ENCODE peak calls at places on chromosomes 11 and 22, in seven cellular contexts. One of them, this sample, is unnamed.

GRCh38 chr11:34264266-34265110 is 93.3 kb downstream of the ABTB2 start:
- DNase-seq in cardiac fibroblast: no peak
- DNase-seq in foreskin fibroblast: no peak
- DNase-seq in ovary: no peak
- DNase-seq in nephron progenitor cell: no peak
- DNase-seq in lower lobe of right lung: no peak
- DNase-seq in psoas muscle: no peak
- DNase-seq in this sample: no peak

GRCh38 chr11:2100361-2101170 is 38.6 kb downstream of the IGF2 start:
- DNase-seq in cardiac fibroblast: no peak
- DNase-seq in foreskin fibroblast: no peak
- DNase-seq in ovary: peak
- DNase-seq in nephron progenitor cell: no peak
- DNase-seq in lower lobe of right lung: peak
- DNase-seq in psoas muscle: peak
- DNase-seq in this sample: no peak

GRCh38 chr11:63532150-63532549 is 4.5 kb upstream of the PLAAT4 start:
- DNase-seq in cardiac fibroblast: no peak
- DNase-seq in foreskin fibroblast: no peak
- DNase-seq in ovary: no peak
- DNase-seq in nephron progenitor cell: no peak
- DNase-seq in lower lobe of right lung: no peak
- DNase-seq in psoas muscle: no peak
- DNase-seq in this sample: no peak

GRCh38 chr11:288328-289144 is at the start of gene PGGHG:
- DNase-seq in cardiac fibroblast: no peak
- DNase-seq in foreskin fibroblast: peak
- DNase-seq in ovary: peak
- DNase-seq in nephron progenitor cell: peak
- DNase-seq in lower lobe of right lung: peak
- DNase-seq in psoas muscle: peak
- DNase-seq in this sample: peak

GRCh38 chr22:33861216-33861875 is 58.9 kb downstream of the LARGE1 start:
- DNase-seq in cardiac fibroblast: no peak
- DNase-seq in foreskin fibroblast: no peak
- DNase-seq in ovary: no peak
- DNase-seq in nephron progenitor cell: no peak
- DNase-seq in lower lobe of right lung: peak
- DNase-seq in psoas muscle: no peak
- DNase-seq in this sample: no peak

GRCh38 chr11:115930886-115931537 is 426.8 kb upstream of the CADM1 start:
- DNase-seq in cardiac fibroblast: no peak
- DNase-seq in foreskin fibroblast: no peak
- DNase-seq in ovary: no peak
- DNase-seq in nephron progenitor cell: no peak
- DNase-seq in lower lobe of right lung: no peak
- DNase-seq in psoas muscle: no peak
- DNase-seq in this sample: no peak

GRCh38 chr11:17630936-17631335 is 83.9 kb downstream of the OTOG start:
- DNase-seq in cardiac fibroblast: no peak
- DNase-seq in foreskin fibroblast: no peak
- DNase-seq in ovary: no peak
- DNase-seq in nephron progenitor cell: no peak
- DNase-seq in lower lobe of right lung: no peak
- DNase-seq in psoas muscle: no peak
- DNase-seq in this sample: no peak

GRCh38 chr22:44925465-44926123 is 84.2 kb downstream of the PHF21B start:
- DNase-seq in cardiac fibroblast: no peak
- DNase-seq in foreskin fibroblast: no peak
- DNase-seq in ovary: no peak
- DNase-seq in nephron progenitor cell: no peak
- DNase-seq in lower lobe of right lung: peak
- DNase-seq in psoas muscle: no peak
- DNase-seq in this sample: peak

GRCh38 chr11:65180877-65181568 is 705 bp upstream of the CAPN1 start:
- DNase-seq in cardiac fibroblast: peak
- DNase-seq in foreskin fibroblast: peak
- DNase-seq in ovary: peak
- DNase-seq in nephron progenitor cell: peak
- DNase-seq in lower lobe of right lung: peak
- DNase-seq in psoas muscle: peak
- DNase-seq in this sample: peak

GRCh38 chr11:45145083-45145420 is 1.4 kb upstream of the PRDM11 start:
- DNase-seq in cardiac fibroblast: no peak
- DNase-seq in foreskin fibroblast: no peak
- DNase-seq in ovary: no peak
- DNase-seq in nephron progenitor cell: no peak
- DNase-seq in lower lobe of right lung: no peak
- DNase-seq in psoas muscle: no peak
- DNase-seq in this sample: no peak

GRCh38 chr11:10454902-10455631 is at the start of gene AMPD3:
- DNase-seq in cardiac fibroblast: peak
- DNase-seq in foreskin fibroblast: peak
- DNase-seq in ovary: no peak
- DNase-seq in nephron progenitor cell: peak
- DNase-seq in lower lobe of right lung: no peak
- DNase-seq in psoas muscle: peak
- DNase-seq in this sample: peak

GRCh38 chr11:104995001-104995408 is 26.6 kb upstream of the CASP4 start:
- DNase-seq in cardiac fibroblast: no peak
- DNase-seq in foreskin fibroblast: no peak
- DNase-seq in ovary: no peak
- DNase-seq in nephron progenitor cell: peak
- DNase-seq in lower lobe of right lung: no peak
- DNase-seq in psoas muscle: no peak
- DNase-seq in this sample: no peak

GRCh38 chr11:106996691-106997090 is 21.6 kb downstream of the GUCY1A2 start:
- DNase-seq in cardiac fibroblast: no peak
- DNase-seq in foreskin fibroblast: no peak
- DNase-seq in ovary: no peak
- DNase-seq in nephron progenitor cell: no peak
- DNase-seq in lower lobe of right lung: no peak
- DNase-seq in psoas muscle: no peak
- DNase-seq in this sample: no peak

GRCh38 chr11:46417711-46418110 is 26.1 kb upstream of the CHRM4 start:
- DNase-seq in cardiac fibroblast: no peak
- DNase-seq in foreskin fibroblast: no peak
- DNase-seq in ovary: no peak
- DNase-seq in nephron progenitor cell: no peak
- DNase-seq in lower lobe of right lung: no peak
- DNase-seq in psoas muscle: no peak
- DNase-seq in this sample: no peak

GRCh38 chr11:115042002-115042401 is 363.7 kb downstream of the NXPE2 start:
- DNase-seq in cardiac fibroblast: no peak
- DNase-seq in foreskin fibroblast: no peak
- DNase-seq in ovary: no peak
- DNase-seq in nephron progenitor cell: no peak
- DNase-seq in lower lobe of right lung: no peak
- DNase-seq in psoas muscle: no peak
- DNase-seq in this sample: peak

GRCh38 chr11:99522467-99523173 is 501.9 kb downstream of the CNTN5 start:
- DNase-seq in cardiac fibroblast: peak
- DNase-seq in foreskin fibroblast: no peak
- DNase-seq in ovary: no peak
- DNase-seq in nephron progenitor cell: no peak
- DNase-seq in lower lobe of right lung: no peak
- DNase-seq in psoas muscle: no peak
- DNase-seq in this sample: no peak

GRCh38 chr11:94194712-94195111 is 66.1 kb downstream of the PANX1 start:
- DNase-seq in cardiac fibroblast: no peak
- DNase-seq in foreskin fibroblast: no peak
- DNase-seq in ovary: no peak
- DNase-seq in nephron progenitor cell: no peak
- DNase-seq in lower lobe of right lung: no peak
- DNase-seq in psoas muscle: no peak
- DNase-seq in this sample: no peak

GRCh38 chr22:26362471-26362870 is 66.6 kb upstream of the ASPHD2 start:
- DNase-seq in cardiac fibroblast: peak
- DNase-seq in foreskin fibroblast: no peak
- DNase-seq in ovary: no peak
- DNase-seq in nephron progenitor cell: no peak
- DNase-seq in lower lobe of right lung: no peak
- DNase-seq in psoas muscle: no peak
- DNase-seq in this sample: no peak

GRCh38 chr11:1341928-1342524 is 32.6 kb upstream of the TOLLIP start:
- DNase-seq in cardiac fibroblast: peak
- DNase-seq in foreskin fibroblast: peak
- DNase-seq in ovary: no peak
- DNase-seq in nephron progenitor cell: no peak
- DNase-seq in lower lobe of right lung: no peak
- DNase-seq in psoas muscle: no peak
- DNase-seq in this sample: no peak

GRCh38 chr11:44188643-44189042 is 93.2 kb downstream of the EXT2 start:
- DNase-seq in cardiac fibroblast: peak
- DNase-seq in foreskin fibroblast: no peak
- DNase-seq in ovary: no peak
- DNase-seq in nephron progenitor cell: no peak
- DNase-seq in lower lobe of right lung: no peak
- DNase-seq in psoas muscle: no peak
- DNase-seq in this sample: no peak

GRCh38 chr11:114321621-114322257 is 25.5 kb downstream of the NNMT start:
- DNase-seq in cardiac fibroblast: peak
- DNase-seq in foreskin fibroblast: peak
- DNase-seq in ovary: no peak
- DNase-seq in nephron progenitor cell: no peak
- DNase-seq in lower lobe of right lung: no peak
- DNase-seq in psoas muscle: peak
- DNase-seq in this sample: no peak

GRCh38 chr11:3022300-3022967 is 30.3 kb upstream of the NAP1L4 start:
- DNase-seq in cardiac fibroblast: peak
- DNase-seq in foreskin fibroblast: peak
- DNase-seq in ovary: no peak
- DNase-seq in nephron progenitor cell: no peak
- DNase-seq in lower lobe of right lung: no peak
- DNase-seq in psoas muscle: no peak
- DNase-seq in this sample: no peak

GRCh38 chr11:1870721-1871466 is 18.0 kb downstream of the LSP1 start:
- DNase-seq in cardiac fibroblast: no peak
- DNase-seq in foreskin fibroblast: no peak
- DNase-seq in ovary: no peak
- DNase-seq in nephron progenitor cell: peak
- DNase-seq in lower lobe of right lung: peak
- DNase-seq in psoas muscle: peak
- DNase-seq in this sample: peak

GRCh38 chr11:35658028-35658948 is 4.3 kb upstream of the TRIM44 start:
- DNase-seq in cardiac fibroblast: no peak
- DNase-seq in foreskin fibroblast: no peak
- DNase-seq in ovary: no peak
- DNase-seq in nephron progenitor cell: no peak
- DNase-seq in lower lobe of right lung: no peak
- DNase-seq in psoas muscle: no peak
- DNase-seq in this sample: no peak

GRCh38 chr22:30605449-30606110 is 1.4 kb upstream of the TCN2 start:
- DNase-seq in cardiac fibroblast: peak
- DNase-seq in foreskin fibroblast: peak
- DNase-seq in ovary: no peak
- DNase-seq in nephron progenitor cell: peak
- DNase-seq in lower lobe of right lung: peak
- DNase-seq in psoas muscle: peak
- DNase-seq in this sample: peak

GRCh38 chr11:34792814-34793241 is 123.4 kb downstream of the APIP start:
- DNase-seq in cardiac fibroblast: no peak
- DNase-seq in foreskin fibroblast: peak
- DNase-seq in ovary: no peak
- DNase-seq in nephron progenitor cell: no peak
- DNase-seq in lower lobe of right lung: no peak
- DNase-seq in psoas muscle: peak
- DNase-seq in this sample: no peak

GRCh38 chr11:114668109-114668508 is 10.2 kb upstream of the NXPE2 start:
- DNase-seq in cardiac fibroblast: no peak
- DNase-seq in foreskin fibroblast: no peak
- DNase-seq in ovary: no peak
- DNase-seq in nephron progenitor cell: no peak
- DNase-seq in lower lobe of right lung: no peak
- DNase-seq in psoas muscle: no peak
- DNase-seq in this sample: no peak

GRCh38 chr11:93403930-93404329 is 73.4 kb downstream of the DEUP1 start:
- DNase-seq in cardiac fibroblast: no peak
- DNase-seq in foreskin fibroblast: no peak
- DNase-seq in ovary: no peak
- DNase-seq in nephron progenitor cell: no peak
- DNase-seq in lower lobe of right lung: no peak
- DNase-seq in psoas muscle: no peak
- DNase-seq in this sample: no peak

GRCh38 chr11:16317712-16318111 is 38.6 kb downstream of the SOX6 start:
- DNase-seq in cardiac fibroblast: no peak
- DNase-seq in foreskin fibroblast: no peak
- DNase-seq in ovary: no peak
- DNase-seq in nephron progenitor cell: no peak
- DNase-seq in lower lobe of right lung: no peak
- DNase-seq in psoas muscle: no peak
- DNase-seq in this sample: no peak

GRCh38 chr11:66267039-66267378 is 1.4 kb upstream of the RAB1B start:
- DNase-seq in cardiac fibroblast: no peak
- DNase-seq in foreskin fibroblast: no peak
- DNase-seq in ovary: no peak
- DNase-seq in nephron progenitor cell: no peak
- DNase-seq in lower lobe of right lung: no peak
- DNase-seq in psoas muscle: no peak
- DNase-seq in this sample: no peak
- TF ChIP-seq CTCF in cardiac fibroblast: no peak
- TF ChIP-seq CTCF in foreskin fibroblast: no peak
- TF ChIP-seq CTCF in ovary: no peak
- TF ChIP-seq CTCF in nephron progenitor cell: no peak
- TF ChIP-seq CTCF in lower lobe of right lung: no peak
- TF ChIP-seq CTCF in psoas muscle: no peak
- TF ChIP-seq CTCF in this sample: no peak

GRCh38 chr11:7143908-7144307 is 55.1 kb downstream of the RBMXL2 start:
- DNase-seq in cardiac fibroblast: peak
- DNase-seq in foreskin fibroblast: no peak
- DNase-seq in ovary: no peak
- DNase-seq in nephron progenitor cell: no peak
- DNase-seq in lower lobe of right lung: no peak
- DNase-seq in psoas muscle: no peak
- DNase-seq in this sample: no peak
- TF ChIP-seq CTCF in cardiac fibroblast: peak
- TF ChIP-seq CTCF in foreskin fibroblast: no peak
- TF ChIP-seq CTCF in ovary: no peak
- TF ChIP-seq CTCF in nephron progenitor cell: peak
- TF ChIP-seq CTCF in lower lobe of right lung: no peak
- TF ChIP-seq CTCF in psoas muscle: no peak
- TF ChIP-seq CTCF in this sample: no peak

DNA sequence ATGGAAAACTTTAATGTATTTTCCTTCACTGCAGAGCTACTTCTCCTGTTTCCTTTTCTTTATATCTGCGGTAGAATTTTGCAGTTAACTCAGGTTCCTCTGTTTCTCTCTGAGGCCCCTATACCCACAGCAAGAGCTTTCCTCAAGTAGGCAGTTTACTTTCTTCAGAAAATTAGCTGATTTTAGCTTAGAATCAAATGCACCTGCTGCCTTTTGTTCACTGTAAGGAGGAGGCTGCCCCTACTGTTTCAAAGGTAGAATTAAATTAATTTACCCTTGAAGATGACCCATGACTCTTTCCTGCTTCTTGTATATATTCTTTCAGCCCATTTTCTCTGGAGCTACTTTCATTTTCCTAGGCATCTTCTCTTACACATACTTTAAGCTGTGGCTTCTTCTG is 68.7 kb upstream of the GDPD4 start:
- DNase-seq in cardiac fibroblast: no peak
- DNase-seq in foreskin fibroblast: no peak
- DNase-seq in ovary: no peak
- DNase-seq in nephron progenitor cell: no peak
- DNase-seq in lower lobe of right lung: no peak
- DNase-seq in psoas muscle: no peak
- DNase-seq in this sample: no peak
- TF ChIP-seq CTCF in cardiac fibroblast: no peak
- TF ChIP-seq CTCF in foreskin fibroblast: no peak
- TF ChIP-seq CTCF in ovary: no peak
- TF ChIP-seq CTCF in nephron progenitor cell: no peak
- TF ChIP-seq CTCF in lower lobe of right lung: no peak
- TF ChIP-seq CTCF in psoas muscle: no peak
- TF ChIP-seq CTCF in this sample: no peak

GRCh38 chr11:109040303-109040702 is 375.4 kb downstream of the DDX10 start:
- DNase-seq in cardiac fibroblast: no peak
- DNase-seq in foreskin fibroblast: no peak
- DNase-seq in ovary: no peak
- DNase-seq in nephron progenitor cell: no peak
- DNase-seq in lower lobe of right lung: no peak
- DNase-seq in psoas muscle: no peak
- DNase-seq in this sample: peak
- TF ChIP-seq CTCF in cardiac fibroblast: peak
- TF ChIP-seq CTCF in foreskin fibroblast: no peak
- TF ChIP-seq CTCF in ovary: no peak
- TF ChIP-seq CTCF in nephron progenitor cell: no peak
- TF ChIP-seq CTCF in lower lobe of right lung: no peak
- TF ChIP-seq CTCF in psoas muscle: no peak
- TF ChIP-seq CTCF in this sample: peak